ENCODE peak calls at places on chromosomes 1 and 21, in eight cellular contexts. B is stimulated activated naive B cell treated with anti-CD40 and anti-IgM and Interleukin-4, amounts not matched to agents 10 μg/mL and 1 μg/mL and 100 μg/mL, for 72 hours; C is effector memory CD8-positive, alpha-beta T cell; O is amniotic stem cell; A is NCI-H1694; D is ecto neural progenitor cell; S is pancreas; Y is stomach. T is an unnamed sample.

GRCh38 chr1:86515597-86515996 is 31.3 kb upstream of the CLCA4 start:
- DNase-seq in B (no peak), Y (no peak), O (no peak), C (no peak), S (no peak), D (no peak), A (no peak), T (no peak)

GRCh38 chr1:152053375-152053774 is 16.6 kb upstream of the S100A11 start:
- DNase-seq in B (no peak), C (no peak), Y (no peak), D (no peak), S (no peak), A (peak; percentile 98), O (no peak), T (peak; percentile 41)

GRCh38 chr21:45421071-45421845 is 16.3 kb downstream of the COL18A1 start:
- DNase-seq in A (no peak), B (no peak), D (no peak), O (no peak), S (no peak), Y (peak; percentile 86), C (no peak), T (peak; percentile 19)

GRCh38 chr1:111761717-111762116 is 6.0 kb downstream of the DDX20 start:
- DNase-seq in O (no peak), S (no peak), B (no peak), A (no peak), C (no peak), D (no peak), Y (no peak), T (no peak)

GRCh38 chr1:246724725-246725095 is 501 bp downstream of the SCCPDH start:
- DNase-seq in B (peak; percentile 0), A (peak; percentile 37), D (no peak), O (no peak), C (no peak), S (peak; percentile 20), Y (no peak), T (peak; percentile 33)

GRCh38 chr1:152533327-152533938 is 19.2 kb downstream of the CRCT1 start:
- DNase-seq in Y (no peak), D (no peak), O (no peak), B (peak; percentile 8), A (peak; percentile 40), S (peak; percentile 27), C (no peak), T (peak; percentile 81)

GRCh38 chr1:167186198-167186750 is 34.4 kb upstream of the POU2F1 start:
- DNase-seq in O (no peak), D (no peak), C (no peak), Y (no peak), A (peak; percentile 66), S (no peak), B (no peak), T (no peak)

GRCh38 chr1:35488346-35488745 is 68.9 kb downstream of the KIAA0319L start:
- DNase-seq in O (no peak), B (no peak), S (no peak), C (no peak), D (no peak), A (no peak), Y (no peak), T (no peak)

GRCh38 chr21:42521805-42522204 is 8.2 kb downstream of the SLC37A1 start:
- DNase-seq in Y (no peak), B (no peak), A (no peak), D (no peak), S (no peak), O (no peak), C (no peak), T (no peak)

GRCh38 chr1:11337536-11338350 is 64.7 kb downstream of the UBIAD1 start:
- DNase-seq in B (peak; percentile 44), S (no peak), D (peak; percentile 83), C (peak; percentile 55), O (no peak), Y (peak; percentile 48), A (peak; percentile 31), T (peak; percentile 89)

GRCh38 chr1:202159534-202160371 is 649 bp downstream of the PTPN7 start:
- DNase-seq in C (no peak), B (peak; percentile 56), S (no peak), O (no peak), D (no peak), Y (no peak), A (no peak), T (no peak)

GRCh38 chr1:224067621-224068457 is 46.1 kb upstream of the FBXO28 start:
- DNase-seq in D (no peak), S (no peak), Y (no peak), A (no peak), C (no peak), O (peak; percentile 11), B (no peak), T (no peak)

GRCh38 chr1:24702511-24703293 is 42.5 kb upstream of the CLIC4 start:
- DNase-seq in C (no peak), S (no peak), B (no peak), O (no peak), A (no peak), D (no peak), Y (no peak), T (no peak)

T was measured in glutamatergic neuron.